ENCODE peak calls at places on chromosomes 16 and 17, in nine cellular contexts. S is NB4, V is psoas muscle, R is cardiac muscle cell, Y is AG09319, Z is mesothelial cell of epicardium, C is glutamatergic neuron, J is epithelial cell of proximal tubule, M is Peyer's patch. G is an unnamed sample.

GRCh38 chr16:12700161-12700560 is 103.5 kb downstream of the CPPED1 start:
- DNase-seq in S (no peak), V (no peak), R (no peak), Y (no peak), Z (no peak), C (no peak), J (no peak), M (no peak), G (no peak)

GRCh38 chr17:79650861-79651260 is 40.0 kb upstream of the RBFOX3 start:
- DNase-seq in S (no peak), V (no peak), R (no peak), Y (no peak), Z (no peak), C (no peak), J (no peak), M (no peak), G (no peak)

GRCh38 chr17:29407856-29408255 is 17.7 kb downstream of the TAOK1 start:
- DNase-seq in S (no peak), V (no peak), R (no peak), Y (no peak), Z (no peak), C (no peak), J (no peak), M (no peak), G (no peak)

GRCh38 chr17:14756469-14756868 is 455.6 kb downstream of the HS3ST3B1 start:
- DNase-seq in S (peak; percentile 68), V (no peak), R (no peak), Y (no peak), Z (no peak), C (no peak), J (no peak), M (no peak), G (no peak)

GRCh38 chr17:59002126-59002525 is 104.6 kb downstream of the TRIM37 start:
- DNase-seq in S (no peak), V (no peak), R (no peak), Y (no peak), Z (no peak), C (no peak), J (no peak), M (no peak), G (no peak)

GRCh38 chr16:2243031-2243528 is 6.8 kb downstream of the DNASE1L2 start:
- DNase-seq in S (no peak), V (no peak), R (no peak), Y (no peak), Z (no peak), C (no peak), J (no peak), M (no peak), G (no peak)

GRCh38 chr16:51651061-51651466 is 500.0 kb upstream of the SALL1 start:
- DNase-seq in S (no peak), V (no peak), R (peak; percentile 25), Y (no peak), Z (no peak), C (peak; percentile 57), J (no peak), M (no peak), G (no peak)

GRCh38 chr17:48102700-48103378 is 1.6 kb upstream of the CBX1 start:
- DNase-seq in S (peak; percentile 51), V (no peak), R (no peak), Y (no peak), Z (no peak), C (no peak), J (no peak), M (no peak), G (no peak)

GRCh38 chr17:39979865-39980401 is 674 bp upstream of the PSMD3 start:
- DNase-seq in S (peak; percentile 89), V (no peak), R (peak; percentile 48), Y (no peak), Z (no peak), C (peak; percentile 29), J (no peak), M (peak; percentile 55), G (no peak)

GRCh38 chr16:67436640-67437193 is 5.8 kb downstream of the HSD11B2 start:
- DNase-seq in S (no peak), V (no peak), R (no peak), Y (no peak), Z (no peak), C (no peak), J (no peak), M (no peak), G (no peak)

GRCh38 chr16:24677388-24677787 is 52.1 kb upstream of the TNRC6A start:
- DNase-seq in S (no peak), V (no peak), R (no peak), Y (no peak), Z (no peak), C (no peak), J (peak; percentile 13), M (no peak), G (no peak)

GRCh38 chr17:62827722-62828498 is 19.8 kb upstream of the MARCHF10 start:
- DNase-seq in S (peak; percentile 76), V (no peak), R (peak; percentile 74), Y (no peak), Z (no peak), C (no peak), J (no peak), M (no peak), G (no peak)

GRCh38 chr17:35079547-35079946 is 16.0 kb upstream of the RFFL start:
- DNase-seq in S (no peak), V (no peak), R (no peak), Y (no peak), Z (no peak), C (no peak), J (no peak), M (no peak), G (no peak)

GRCh38 chr16:67021321-67021720 is 7.6 kb upstream of the CBFB start:
- DNase-seq in S (no peak), V (no peak), R (no peak), Y (no peak), Z (no peak), C (no peak), J (no peak), M (no peak), G (no peak)

GRCh38 chr16:11038777-11039176 is 94.4 kb downstream of the CLEC16A start:
- DNase-seq in S (no peak), V (no peak), R (no peak), Y (no peak), Z (no peak), C (no peak), J (no peak), M (no peak), G (no peak)

GRCh38 chr16:29986931-29987330 is 8.5 kb downstream of the HIRIP3 start:
- DNase-seq in S (no peak), V (no peak), R (no peak), Y (no peak), Z (no peak), C (no peak), J (no peak), M (no peak), G (no peak)

GRCh38 chr16:17607624-17608023 is 136.9 kb upstream of the XYLT1 start:
- DNase-seq in S (no peak), V (no peak), R (no peak), Y (no peak), Z (no peak), C (peak; percentile 73), J (no peak), M (no peak), G (no peak)

GRCh38 chr17:1203111-1203966 is 23.6 kb upstream of the ABR start:
- DNase-seq in S (no peak), V (peak; percentile 82), R (peak; percentile 61), Y (no peak), Z (no peak), C (peak; percentile 71), J (no peak), M (peak; percentile 45), G (peak; percentile 92)
- TF ChIP-seq CTCF in S (no peak), V (no peak), R (no peak), Y (no peak), Z (no peak), C (no peak), J (no peak), M (no peak), G (no peak)

DNA sequence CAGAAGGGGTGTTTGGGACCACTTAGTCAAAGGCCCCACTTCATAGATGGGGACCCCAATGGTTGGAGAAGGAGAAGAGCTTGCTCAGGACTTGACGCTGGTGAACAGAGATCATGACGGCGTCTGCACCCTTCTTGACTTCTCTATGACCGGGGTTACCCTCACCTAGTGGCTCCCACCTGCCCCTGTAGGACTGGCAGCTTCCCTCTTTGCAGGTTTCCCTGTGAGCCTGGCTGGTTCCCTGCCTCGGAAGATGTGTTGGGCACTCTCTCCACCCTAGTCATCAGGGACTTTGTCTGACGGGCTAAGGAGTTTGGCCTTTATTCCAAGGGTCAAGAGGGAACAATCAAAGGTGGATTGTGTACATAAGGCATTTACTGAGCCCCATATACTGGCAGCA is 22.7 kb downstream of the TBX4 start:
- DNase-seq in S (no peak), V (no peak), R (no peak), Y (no peak), Z (peak; percentile 2), C (no peak), J (no peak), M (no peak), G (peak; percentile 17)
- TF ChIP-seq CTCF in S (no peak), V (no peak), R (no peak), Y (no peak), Z (no peak), C (no peak), J (no peak), M (no peak), G (no peak)

DNA sequence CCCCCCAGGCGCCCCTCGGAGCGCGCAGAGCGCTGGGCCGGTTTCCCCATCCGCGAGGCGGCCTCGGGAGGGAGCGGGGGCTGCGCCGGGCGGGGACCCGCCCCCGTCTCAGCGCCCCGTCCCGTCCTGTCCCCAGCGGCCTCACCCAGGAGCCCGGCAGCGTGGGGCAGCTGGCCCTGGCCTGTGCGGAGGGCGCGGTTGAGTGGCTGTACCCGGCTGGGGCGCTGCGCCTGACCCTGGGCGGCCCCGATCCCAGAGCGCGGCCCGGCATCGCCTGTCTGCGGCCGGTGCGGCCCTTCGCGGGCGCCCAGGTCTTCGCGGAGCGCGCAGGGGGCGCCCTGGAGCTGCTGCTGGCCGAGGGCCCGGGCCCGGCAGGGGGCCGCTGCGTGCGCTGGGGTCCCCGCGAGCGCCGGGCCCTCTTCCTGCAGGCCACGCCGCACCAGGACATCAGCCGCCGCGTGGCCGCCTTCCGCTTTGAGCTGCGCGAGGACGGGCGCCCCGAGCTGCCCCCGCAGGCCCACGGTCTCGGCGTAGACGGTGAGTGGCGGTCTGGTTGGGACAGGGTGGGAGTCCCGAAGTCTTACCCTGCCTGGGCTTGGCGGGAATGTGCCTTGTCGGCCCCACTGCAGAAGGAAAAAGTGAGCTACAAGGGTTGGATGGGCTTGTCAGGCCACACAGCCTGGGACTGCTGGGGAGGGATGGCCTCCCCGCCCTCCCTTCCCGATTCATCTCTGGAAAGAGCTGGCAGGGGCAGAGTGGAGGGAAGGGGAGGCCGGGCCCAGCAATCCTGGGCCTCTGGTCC is 731 bp downstream of the METRN start:
- DNase-seq in S (peak; percentile 51), V (no peak), R (no peak), Y (no peak), Z (no peak), C (peak; percentile 72), J (no peak), M (no peak), G (no peak)
- TF ChIP-seq CTCF in S (no peak), V (no peak), R (peak; percentile 5), Y (no peak), Z (no peak), C (peak; percentile 11), J (peak; percentile 14), M (no peak), G (no peak)

DNA sequence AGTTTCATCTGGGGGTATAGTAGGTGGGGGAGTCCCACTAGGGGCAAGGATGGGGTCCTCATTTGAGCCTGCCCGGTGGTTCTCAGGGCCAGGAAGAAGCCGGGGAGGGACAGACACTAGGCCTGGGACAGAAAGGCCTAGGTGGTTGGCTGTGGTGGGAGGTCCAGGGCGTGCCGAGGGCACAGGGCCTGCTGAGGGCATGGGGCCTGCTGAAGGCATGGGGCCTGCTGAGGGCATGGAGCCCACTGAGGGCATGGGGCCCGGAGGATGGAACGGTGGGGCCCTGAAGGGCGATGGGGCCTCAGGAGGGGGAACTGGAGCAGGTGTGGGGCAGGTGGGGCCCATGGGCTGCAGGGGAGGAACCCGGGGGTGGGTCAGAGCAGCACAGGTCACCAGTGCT is 31.2 kb downstream of the PELP1 start:
- DNase-seq in S (no peak), V (no peak), R (no peak), Y (no peak), Z (no peak), C (no peak), J (no peak), M (no peak), G (no peak)
- TF ChIP-seq CTCF in S (no peak), V (no peak), R (no peak), Y (no peak), Z (no peak), C (no peak), J (no peak), M (no peak), G (no peak)